ENCODE peak calls at places on chromosomes 1 and 21, in nine cellular contexts. D, V, E, T, S, Y, W, I and M are unnamed samples.

GRCh38 chr1:40143891-40144575 is 17.2 kb upstream of the RLF start:
- DNase-seq in D (no peak), V (peak; percentile 10), E (no peak), T (peak; percentile 62), S (peak; percentile 73), Y (peak; percentile 60), W (peak; percentile 90), I (peak; percentile 49), M (no peak)

GRCh38 chr1:198153103-198153502 is 3.7 kb upstream of the NEK7 start:
- DNase-seq in D (no peak), V (no peak), E (no peak), T (peak; percentile 55), S (peak; percentile 77), Y (peak; percentile 91), W (no peak), I (no peak), M (no peak)

GRCh38 chr1:119947468-119947867 is 51.2 kb upstream of the ADAM30 start:
- DNase-seq in D (no peak), V (no peak), E (no peak), T (peak; percentile 86), S (peak; percentile 97), Y (peak; percentile 92), W (no peak), I (no peak), M (no peak)

GRCh38 chr1:12001249-12001917 is 17.9 kb upstream of the MIIP start:
- DNase-seq in D (no peak), V (no peak), E (no peak), T (no peak), S (peak; percentile 55), Y (peak; percentile 75), W (peak; percentile 90), I (no peak), M (no peak)

GRCh38 chr1:41662061-41662655 is 177.7 kb upstream of the EDN2 start:
- DNase-seq in D (peak; percentile 91), V (peak; percentile 34), E (no peak), T (peak; percentile 64), S (peak; percentile 79), Y (peak; percentile 81), W (peak; percentile 85), I (no peak), M (no peak)

GRCh38 chr1:110210604-110211502 is 739 bp downstream of the KCNC4 start:
- DNase-seq in D (peak; percentile 89), V (peak; percentile 15), E (no peak), T (no peak), S (no peak), Y (peak; percentile 43), W (peak; percentile 82), I (peak; percentile 25), M (no peak)

GRCh38 chr1:43318831-43319230 is 18.0 kb downstream of the TIE1 start:
- DNase-seq in D (no peak), V (no peak), E (no peak), T (no peak), S (no peak), Y (no peak), W (peak; percentile 24), I (no peak), M (no peak)

GRCh38 chr1:53046930-53047329 is 15.1 kb upstream of the PODN start:
- DNase-seq in D (no peak), V (no peak), E (no peak), T (peak; percentile 51), S (peak; percentile 73), Y (peak; percentile 41), W (peak; percentile 62), I (no peak), M (no peak)

DNA sequence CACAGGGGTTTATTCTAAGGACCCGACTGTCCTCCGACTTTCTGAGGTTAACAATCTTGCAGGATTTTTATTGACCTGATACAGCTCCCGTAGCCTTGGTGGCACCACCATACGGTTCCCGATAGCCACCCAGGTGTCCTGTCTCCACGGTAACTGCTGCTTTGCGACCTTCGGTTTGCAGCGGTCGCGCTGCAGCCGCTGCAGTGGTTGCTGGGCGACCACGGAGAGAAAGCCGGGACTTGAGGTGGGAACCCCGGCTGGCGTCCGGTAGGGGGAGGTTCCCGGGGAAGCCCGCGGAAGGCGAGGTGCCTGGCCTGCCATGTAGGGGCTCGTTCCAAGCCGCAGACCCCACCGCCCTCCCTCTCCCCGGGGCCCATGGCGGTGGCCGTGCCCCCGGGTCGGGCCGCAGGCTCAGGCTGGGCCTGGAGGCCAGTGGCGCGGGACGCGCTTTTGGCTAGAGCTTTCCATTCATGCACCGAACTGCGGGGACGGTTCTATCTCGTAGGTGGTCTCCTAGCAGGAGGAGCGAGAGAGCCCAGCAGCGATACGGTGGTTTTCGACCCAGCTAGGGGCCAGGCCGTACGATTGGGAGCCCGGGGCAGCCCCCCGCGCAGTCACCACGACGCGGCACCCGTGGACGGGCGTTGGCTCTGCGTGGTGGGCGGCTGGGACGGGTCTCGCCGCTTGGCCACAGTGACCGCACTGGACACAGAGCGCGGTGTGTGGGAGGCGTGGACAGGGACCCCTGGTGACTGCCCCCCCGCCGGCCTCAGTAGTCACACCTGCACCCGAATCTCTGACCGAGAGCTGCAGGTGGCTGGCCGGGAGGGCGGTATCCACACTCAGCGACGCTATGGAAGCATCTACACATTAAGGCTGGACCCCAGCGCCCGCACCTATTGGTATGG is at the start of gene KLHDC9:
- DNase-seq in D (peak; percentile 91), V (peak; percentile 16), E (no peak), T (peak; percentile 83), S (peak; percentile 66), Y (peak; percentile 71), W (peak; percentile 98), I (peak; percentile 88), M (peak; percentile 88)
- TF ChIP-seq CTCF in D (no peak), V (no peak), E (peak; percentile 19), T (no peak), S (no peak), Y (no peak), W (peak; percentile 56), I (peak; percentile 33), M (no peak)

DNA sequence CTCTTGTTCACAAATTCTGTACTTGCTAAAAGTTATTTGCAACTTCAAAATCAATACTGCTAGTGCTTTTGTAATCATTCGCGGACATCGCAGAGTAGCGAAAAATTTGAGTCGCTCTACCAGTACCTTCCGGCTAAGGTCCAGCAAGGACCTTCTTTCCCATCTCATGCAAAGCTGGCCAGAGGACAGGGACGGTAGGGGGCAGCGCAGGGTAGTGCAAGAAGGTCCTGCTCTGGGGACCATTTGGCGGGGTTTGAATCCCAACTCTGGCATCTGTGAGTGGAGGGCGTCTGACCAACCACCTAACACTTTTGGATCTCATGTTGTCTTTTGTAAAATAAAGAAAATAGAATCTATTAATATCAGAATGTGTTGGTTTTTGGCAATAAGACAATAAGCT is 258.3 kb downstream of the SPATA17 start:
- DNase-seq in D (no peak), V (no peak), E (no peak), T (no peak), S (peak; percentile 3), Y (no peak), W (peak; percentile 94), I (no peak), M (no peak)
- TF ChIP-seq CTCF in D (no peak), V (no peak), E (no peak), T (peak; percentile 19), S (peak; percentile 13), Y (no peak), W (peak; percentile 91), I (peak; percentile 38), M (peak; percentile 19)

DNA sequence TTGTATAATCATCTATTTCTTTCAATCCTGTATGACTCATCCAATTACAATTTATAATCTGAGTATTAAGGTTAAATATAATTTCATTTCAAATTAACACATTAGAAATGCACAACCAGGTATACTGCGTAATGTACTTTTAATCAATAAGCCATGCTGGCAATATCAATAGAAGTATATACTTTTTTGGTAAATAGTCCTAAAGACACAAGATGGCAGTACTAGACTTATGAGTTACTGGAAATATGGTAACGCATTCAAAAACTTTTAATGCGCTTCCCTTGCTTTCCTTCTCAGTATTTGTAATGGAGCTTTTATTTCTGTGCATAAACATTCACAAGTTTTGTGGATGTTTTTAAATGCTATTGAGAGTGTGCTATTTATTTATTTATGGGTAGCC is 1162.0 kb upstream of the TMPRSS15 start:
- DNase-seq in D (no peak), V (no peak), E (no peak), T (no peak), S (no peak), Y (no peak), W (no peak), I (no peak), M (no peak)
- TF ChIP-seq CTCF in D (no peak), V (no peak), E (no peak), T (no peak), S (no peak), Y (no peak), W (no peak), I (no peak), M (peak; percentile 23)

GRCh38 chr1:3401585-3402257 is 52.7 kb upstream of the ARHGEF16 start:
- DNase-seq in D (no peak), V (no peak), E (no peak), T (no peak), S (no peak), Y (no peak), W (no peak), I (no peak), M (no peak)

GRCh38 chr1:3397311-3397710 is 57.2 kb upstream of the ARHGEF16 start:
- DNase-seq in D (no peak), V (no peak), E (no peak), T (no peak), S (no peak), Y (no peak), W (no peak), I (no peak), M (no peak)

GRCh38 chr1:3402258-3403010 is 52.0 kb upstream of the ARHGEF16 start:
- DNase-seq in D (no peak), V (no peak), E (no peak), T (peak; percentile 25), S (peak; percentile 41), Y (peak; percentile 18), W (no peak), I (no peak), M (no peak)

GRCh38 chr1:3398741-3399140 is 55.7 kb upstream of the ARHGEF16 start:
- DNase-seq in D (no peak), V (no peak), E (no peak), T (no peak), S (no peak), Y (no peak), W (no peak), I (no peak), M (no peak)

GRCh38 chr1:3399732-3400131 is 54.7 kb upstream of the ARHGEF16 start:
- DNase-seq in D (no peak), V (no peak), E (no peak), T (no peak), S (no peak), Y (peak; percentile 53), W (no peak), I (no peak), M (no peak)
- TF ChIP-seq CTCF in D (no peak), V (no peak), E (no peak), T (no peak), S (no peak), Y (no peak), W (no peak), I (no peak), M (no peak)

GRCh38 chr21:26912466-26912865 is 54.4 kb downstream of the ADAMTS5 start:
- DNase-seq in D (no peak), V (no peak), E (no peak), T (no peak), S (no peak), Y (no peak), W (no peak), I (no peak), M (no peak)

GRCh38 chr21:26909972-26910371 is 56.9 kb downstream of the ADAMTS5 start:
- DNase-seq in D (no peak), V (no peak), E (no peak), T (no peak), S (peak; percentile 19), Y (no peak), W (peak; percentile 82), I (no peak), M (no peak)
- TF ChIP-seq CTCF in D (no peak), V (no peak), E (no peak), T (peak; percentile 41), S (no peak), Y (no peak), W (peak; percentile 62), I (peak; percentile 27), M (peak; percentile 52)

GRCh38 chr1:62746809-62747138 is 37.2 kb upstream of the ATG4C start:
- DNase-seq in D (no peak), V (no peak), E (no peak), T (no peak), S (no peak), Y (no peak), W (no peak), I (no peak), M (no peak)
- TF ChIP-seq CTCF in D (no peak), V (no peak), E (no peak), T (peak; percentile 13), S (no peak), Y (no peak), W (no peak), I (no peak), M (peak; percentile 12)